ENCODE peak calls at places on chromosome 3, in eight cellular contexts. V is tibial artery, O is cardiac muscle cell, D is Panc1, Q is sigmoid colon, E is PC-3, G is natural killer cell, J is tibial nerve. L is an unnamed sample.

GRCh38 chr3:56894912-56895431 is 93.2 kb upstream of the ARHGEF3 start:
- DNase-seq in V (no peak), O (no peak), D (no peak), Q (no peak), E (no peak), G (no peak), J (no peak), L (no peak)

GRCh38 chr3:2802429-2802828 is 307.7 kb downstream of the IL5RA start:
- DNase-seq in V (no peak), O (no peak), D (no peak), Q (no peak), E (no peak), G (no peak), J (no peak), L (no peak)

GRCh38 chr3:101383156-101383575 is 62.8 kb upstream of the IMPG2 start:
- DNase-seq in V (no peak), O (peak; percentile 22), D (no peak), Q (peak; percentile 59), E (no peak), G (no peak), J (no peak), L (no peak)

GRCh38 chr3:28326458-28326926 is 22.0 kb upstream of the ZCWPW2 start:
- DNase-seq in V (no peak), O (no peak), D (no peak), Q (no peak), E (no peak), G (no peak), J (no peak), L (no peak)

GRCh38 chr3:122247825-122248185 is 64.3 kb downstream of the CASR start:
- DNase-seq in V (no peak), O (no peak), D (no peak), Q (no peak), E (no peak), G (no peak), J (no peak), L (no peak)

GRCh38 chr3:15636028-15636709 is 34.6 kb downstream of the BTD start:
- DNase-seq in V (no peak), O (no peak), D (no peak), Q (no peak), E (peak; percentile 93), G (peak; percentile 20), J (no peak), L (no peak)

GRCh38 chr3:161014997-161015749 is 90.0 kb downstream of the B3GALNT1 start:
- DNase-seq in V (no peak), O (no peak), D (no peak), Q (no peak), E (no peak), G (no peak), J (no peak), L (no peak)

GRCh38 chr3:178182337-178182761 is 353.9 kb upstream of the KCNMB2 start:
- DNase-seq in V (no peak), O (no peak), D (no peak), Q (no peak), E (no peak), G (no peak), J (no peak), L (no peak)

GRCh38 chr3:126908752-126909275 is 74.1 kb upstream of the PLXNA1 start:
- DNase-seq in V (no peak), O (no peak), D (no peak), Q (peak; percentile 35), E (no peak), G (no peak), J (no peak), L (no peak)

GRCh38 chr3:28308196-28308595 is 40.3 kb upstream of the ZCWPW2 start:
- DNase-seq in V (no peak), O (no peak), D (no peak), Q (no peak), E (no peak), G (no peak), J (no peak), L (no peak)

GRCh38 chr3:144523396-144523795 is 551.8 kb downstream of the DIPK2A start:
- DNase-seq in V (no peak), O (no peak), D (no peak), Q (no peak), E (no peak), G (no peak), J (no peak), L (no peak)

GRCh38 chr3:126620743-126621142 is 34.2 kb downstream of the TXNRD3 start:
- DNase-seq in V (no peak), O (no peak), D (no peak), Q (no peak), E (no peak), G (no peak), J (no peak), L (no peak)

GRCh38 chr3:52068055-52068704 is 11.8 kb upstream of the DUSP7 start:
- DNase-seq in V (no peak), O (no peak), D (no peak), Q (no peak), E (no peak), G (no peak), J (no peak), L (no peak)

GRCh38 chr3:88807471-88808090 is 299.8 kb upstream of the EPHA3 start:
- DNase-seq in V (no peak), O (no peak), D (no peak), Q (no peak), E (peak; percentile 45), G (no peak), J (no peak), L (no peak)

GRCh38 chr3:46564190-46565112 is 1.7 kb downstream of the LRRC2 start:
- DNase-seq in V (no peak), O (no peak), D (no peak), Q (no peak), E (no peak), G (no peak), J (no peak), L (no peak)

GRCh38 chr3:131535596-131535995 is 32.8 kb upstream of the MRPL3 start:
- DNase-seq in V (no peak), O (no peak), D (no peak), Q (no peak), E (peak; percentile 85), G (no peak), J (no peak), L (no peak)

GRCh38 chr3:40387001-40387894 is at the start of gene ENTPD3:
- DNase-seq in V (no peak), O (peak; percentile 51), D (no peak), Q (no peak), E (peak; percentile 68), G (no peak), J (no peak), L (no peak)

GRCh38 chr3:46422617-46423016 is 15.6 kb downstream of the CCRL2 start:
- DNase-seq in V (no peak), O (no peak), D (no peak), Q (no peak), E (peak; percentile 97), G (no peak), J (no peak), L (no peak)

GRCh38 chr3:9468460-9468859 is 71.0 kb downstream of the SETD5 start:
- DNase-seq in V (no peak), O (no peak), D (no peak), Q (no peak), E (no peak), G (no peak), J (no peak), L (no peak)

DNA sequence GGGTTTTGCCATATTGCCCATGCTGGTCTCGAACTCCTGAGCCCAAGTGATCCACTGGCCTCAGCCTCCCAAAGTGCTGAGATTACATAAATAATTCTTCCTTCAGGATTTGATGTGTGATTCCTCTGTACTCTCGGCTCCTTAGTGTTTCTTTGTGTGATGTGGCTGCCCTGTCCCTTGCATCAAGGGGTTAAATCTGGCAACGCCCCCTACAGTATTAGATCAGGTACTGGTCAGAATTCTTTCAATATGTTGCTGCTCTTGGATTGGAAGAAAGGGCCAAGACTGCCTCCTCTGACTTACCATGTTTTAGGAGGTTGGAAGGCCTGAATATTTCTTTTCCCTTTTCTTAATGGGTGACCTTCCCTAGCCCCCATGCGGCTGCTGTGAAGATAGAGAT is 390.6 kb upstream of the WNT5A start:
- DNase-seq in V (no peak), O (no peak), D (no peak), Q (no peak), E (no peak), G (no peak), J (no peak), L (no peak)
- TF ChIP-seq CTCF in V (no peak), O (no peak), D (no peak), Q (no peak), E (no peak), G (no peak), J (no peak), L (no peak)

GRCh38 chr3:37453393-37454391 is 279.3 kb upstream of the LRRFIP2 start:
- DNase-seq in V (peak; percentile 79), O (peak; percentile 82), D (no peak), Q (peak; percentile 83), E (no peak), G (no peak), J (peak; percentile 37), L (no peak)
- TF ChIP-seq CTCF in V (peak; percentile 47), O (no peak), D (no peak), Q (no peak), E (no peak), G (no peak), J (no peak), L (no peak)

GRCh38 chr3:150602426-150603089 is 563 bp upstream of the SELENOT start:
- DNase-seq in V (no peak), O (no peak), D (no peak), Q (no peak), E (no peak), G (no peak), J (no peak), L (no peak)

GRCh38 chr3:150603888-150604319 is 783 bp downstream of the SELENOT start:
- DNase-seq in V (no peak), O (peak; percentile 17), D (no peak), Q (no peak), E (peak; percentile 39), G (no peak), J (no peak), L (no peak)

GRCh38 chr3:150599611-150600297 is 3.4 kb upstream of the SELENOT start:
- DNase-seq in V (no peak), O (no peak), D (no peak), Q (no peak), E (peak; percentile 96), G (no peak), J (no peak), L (no peak)

GRCh38 chr3:150605998-150606641 is 3.0 kb downstream of the SELENOT start:
- DNase-seq in V (no peak), O (no peak), D (no peak), Q (no peak), E (no peak), G (no peak), J (no peak), L (no peak)

GRCh38 chr3:150603090-150603887 is at the start of gene SELENOT:
- DNase-seq in V (peak; percentile 93), O (peak; percentile 95), D (peak; percentile 93), Q (peak; percentile 97), E (peak; percentile 97), G (peak; percentile 95), J (peak; percentile 87), L (peak; percentile 94)
- TF ChIP-seq CTCF in V (peak; percentile 31), O (peak; percentile 15), D (no peak), Q (no peak), E (peak; percentile 40), G (no peak), J (peak; percentile 14), L (no peak)

DNA sequence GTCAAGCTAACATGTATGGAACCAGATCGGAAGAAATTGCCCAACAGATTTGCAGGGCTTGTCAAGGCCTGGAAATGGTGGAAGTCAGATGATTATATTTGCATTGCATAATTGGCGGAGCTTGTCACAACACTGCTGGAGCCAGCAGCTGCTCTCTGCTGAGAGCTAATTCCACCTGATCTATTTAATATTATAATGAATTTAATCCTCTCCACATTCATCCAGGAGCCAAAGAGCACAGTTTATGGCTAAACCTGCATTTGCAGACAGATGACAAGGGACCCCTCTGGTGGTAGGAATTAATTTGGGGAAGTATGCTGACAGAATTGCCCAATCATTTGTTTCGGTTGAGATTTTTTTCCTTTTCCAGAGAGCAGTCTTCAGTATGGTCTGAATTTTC is 730.2 kb downstream of the TUSC7 start:
- DNase-seq in V (no peak), O (peak; percentile 28), D (no peak), Q (no peak), E (peak; percentile 6), G (no peak), J (no peak), L (no peak)
- TF ChIP-seq CTCF in V (peak; percentile 29), O (peak; percentile 43), D (peak; percentile 9), Q (no peak), E (peak; percentile 31), G (no peak), J (peak; percentile 39), L (no peak)